ENCODE peak calls at places on chromosomes 11 and 22, in ten cellular contexts. One of them, this sample, is unnamed. For H3K9me3, the result is how much of the 10 kb centered on the place peaks cover.

GRCh38 chr11:12163181-12163841 is 52.9 kb downstream of the MICAL2 start:
- DNase-seq in WERI-Rb-1: no peak
- DNase-seq in heart right ventricle: peak
- DNase-seq in spleen: no peak
- DNase-seq in HepG2: peak
- DNase-seq in kidney: no peak
- DNase-seq in gastrocnemius medialis: no peak
- DNase-seq in pancreas: no peak
- DNase-seq in AG04450: no peak
- DNase-seq in A549: peak
- DNase-seq in this sample: peak

GRCh38 chr22:37137903-37138665 is 11.6 kb downstream of the IL2RB start:
- DNase-seq in kidney: no peak
- DNase-seq in gastrocnemius medialis: no peak
- DNase-seq in HepG2: no peak
- DNase-seq in WERI-Rb-1: no peak
- DNase-seq in heart right ventricle: no peak
- DNase-seq in A549: no peak
- DNase-seq in AG04450: no peak
- DNase-seq in spleen: no peak
- DNase-seq in pancreas: no peak
- DNase-seq in this sample: no peak

GRCh38 chr11:11845551-11845950 is 3.8 kb downstream of the USP47 start:
- DNase-seq in HepG2: no peak
- DNase-seq in WERI-Rb-1: no peak
- DNase-seq in kidney: no peak
- DNase-seq in gastrocnemius medialis: no peak
- DNase-seq in pancreas: no peak
- DNase-seq in spleen: no peak
- DNase-seq in AG04450: no peak
- DNase-seq in A549: no peak
- DNase-seq in heart right ventricle: no peak
- DNase-seq in this sample: no peak

GRCh38 chr22:42367980-42368378 is 64.2 kb downstream of the NFAM1 start:
- DNase-seq in pancreas: no peak
- DNase-seq in HepG2: no peak
- DNase-seq in WERI-Rb-1: no peak
- DNase-seq in gastrocnemius medialis: no peak
- DNase-seq in A549: no peak
- DNase-seq in kidney: no peak
- DNase-seq in spleen: no peak
- DNase-seq in heart right ventricle: no peak
- DNase-seq in AG04450: no peak
- DNase-seq in this sample: no peak

GRCh38 chr11:114783805-114784204 is 105.5 kb downstream of the NXPE2 start:
- DNase-seq in heart right ventricle: no peak
- DNase-seq in kidney: no peak
- DNase-seq in HepG2: peak
- DNase-seq in AG04450: no peak
- DNase-seq in pancreas: no peak
- DNase-seq in A549: no peak
- DNase-seq in WERI-Rb-1: no peak
- DNase-seq in gastrocnemius medialis: no peak
- DNase-seq in spleen: no peak
- DNase-seq in this sample: peak

GRCh38 chr11:62373464-62374110 is 36.3 kb downstream of the ASRGL1 start:
- DNase-seq in gastrocnemius medialis: no peak
- DNase-seq in heart right ventricle: no peak
- DNase-seq in HepG2: no peak
- DNase-seq in A549: no peak
- DNase-seq in WERI-Rb-1: no peak
- DNase-seq in pancreas: no peak
- DNase-seq in kidney: no peak
- DNase-seq in AG04450: no peak
- DNase-seq in spleen: no peak
- DNase-seq in this sample: no peak

GRCh38 chr11:124798991-124799383 is 1.2 kb downstream of the MSANTD2 start:
- DNase-seq in HepG2: no peak
- DNase-seq in AG04450: peak
- DNase-seq in heart right ventricle: no peak
- DNase-seq in pancreas: no peak
- DNase-seq in WERI-Rb-1: no peak
- DNase-seq in A549: peak
- DNase-seq in gastrocnemius medialis: no peak
- DNase-seq in kidney: no peak
- DNase-seq in spleen: no peak
- DNase-seq in this sample: peak

GRCh38 chr11:16194566-16194965 is 161.8 kb downstream of the SOX6 start:
- DNase-seq in pancreas: no peak
- DNase-seq in AG04450: no peak
- DNase-seq in HepG2: no peak
- DNase-seq in gastrocnemius medialis: no peak
- DNase-seq in A549: no peak
- DNase-seq in kidney: no peak
- DNase-seq in WERI-Rb-1: no peak
- DNase-seq in heart right ventricle: peak
- DNase-seq in spleen: no peak
- DNase-seq in this sample: no peak

GRCh38 chr22:50502628-50503474 is 4.7 kb downstream of the LMF2 start:
- DNase-seq in WERI-Rb-1: no peak
- DNase-seq in pancreas: no peak
- DNase-seq in spleen: no peak
- DNase-seq in A549: no peak
- DNase-seq in heart right ventricle: no peak
- DNase-seq in AG04450: no peak
- DNase-seq in gastrocnemius medialis: no peak
- DNase-seq in kidney: peak
- DNase-seq in HepG2: no peak
- DNase-seq in this sample: no peak

GRCh38 chr11:96341237-96342130 is 1.5 kb downstream of the MAML2 start:
- DNase-seq in spleen: peak
- DNase-seq in pancreas: peak
- DNase-seq in A549: peak
- DNase-seq in HepG2: peak
- DNase-seq in gastrocnemius medialis: no peak
- DNase-seq in WERI-Rb-1: peak
- DNase-seq in kidney: peak
- DNase-seq in AG04450: no peak
- DNase-seq in heart right ventricle: peak
- DNase-seq in this sample: peak

GRCh38 chr11:72684236-72684912 is 10.2 kb upstream of the PDE2A start:
- DNase-seq in AG04450: no peak
- DNase-seq in HepG2: peak
- DNase-seq in A549: peak
- DNase-seq in heart right ventricle: peak
- DNase-seq in kidney: peak
- DNase-seq in pancreas: no peak
- DNase-seq in WERI-Rb-1: peak
- DNase-seq in spleen: peak
- DNase-seq in gastrocnemius medialis: no peak
- DNase-seq in this sample: peak

GRCh38 chr11:107882095-107882820 is 23.7 kb upstream of the SLC35F2 start:
- DNase-seq in kidney: no peak
- DNase-seq in pancreas: no peak
- DNase-seq in WERI-Rb-1: no peak
- DNase-seq in HepG2: no peak
- DNase-seq in A549: no peak
- DNase-seq in heart right ventricle: no peak
- DNase-seq in spleen: no peak
- DNase-seq in gastrocnemius medialis: no peak
- DNase-seq in AG04450: no peak
- DNase-seq in this sample: peak

DNA sequence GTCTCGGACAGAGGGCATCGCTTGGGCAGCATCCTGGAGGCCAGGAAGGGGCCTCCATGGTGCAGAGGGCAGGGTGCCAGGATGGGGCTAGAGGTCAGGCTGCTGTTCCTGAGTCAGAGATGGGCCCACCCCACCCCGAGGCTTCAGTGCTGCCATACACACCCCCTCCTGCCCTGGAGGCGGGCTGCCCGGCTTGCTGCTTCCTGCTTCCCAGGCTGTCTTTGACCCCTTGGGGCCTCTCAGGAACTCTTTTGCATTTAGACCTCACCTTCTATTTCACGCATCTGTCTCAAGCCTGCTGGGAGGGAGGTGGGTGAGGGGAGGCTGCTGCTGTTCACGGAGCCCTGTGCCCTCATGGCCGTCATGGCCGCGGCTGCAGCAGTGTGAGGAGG is 6.6 kb upstream of the GRAMD4 start:
- DNase-seq in A549: no peak
- DNase-seq in gastrocnemius medialis: no peak
- DNase-seq in HepG2: no peak
- DNase-seq in pancreas: no peak
- DNase-seq in heart right ventricle: no peak
- DNase-seq in kidney: no peak
- DNase-seq in spleen: peak
- DNase-seq in WERI-Rb-1: no peak
- DNase-seq in AG04450: no peak
- DNase-seq in this sample: peak
- H3K4me3 ChIP-seq in A549: no peak
- H3K4me3 ChIP-seq in gastrocnemius medialis: no peak
- H3K4me3 ChIP-seq in HepG2: no peak
- H3K4me3 ChIP-seq in pancreas: no peak
- H3K4me3 ChIP-seq in heart right ventricle: peak
- H3K4me3 ChIP-seq in kidney: no peak
- H3K4me3 ChIP-seq in spleen: peak
- H3K4me3 ChIP-seq in WERI-Rb-1: no peak
- H3K4me3 ChIP-seq in AG04450: no peak
- H3K4me3 ChIP-seq in this sample: peak

DNA sequence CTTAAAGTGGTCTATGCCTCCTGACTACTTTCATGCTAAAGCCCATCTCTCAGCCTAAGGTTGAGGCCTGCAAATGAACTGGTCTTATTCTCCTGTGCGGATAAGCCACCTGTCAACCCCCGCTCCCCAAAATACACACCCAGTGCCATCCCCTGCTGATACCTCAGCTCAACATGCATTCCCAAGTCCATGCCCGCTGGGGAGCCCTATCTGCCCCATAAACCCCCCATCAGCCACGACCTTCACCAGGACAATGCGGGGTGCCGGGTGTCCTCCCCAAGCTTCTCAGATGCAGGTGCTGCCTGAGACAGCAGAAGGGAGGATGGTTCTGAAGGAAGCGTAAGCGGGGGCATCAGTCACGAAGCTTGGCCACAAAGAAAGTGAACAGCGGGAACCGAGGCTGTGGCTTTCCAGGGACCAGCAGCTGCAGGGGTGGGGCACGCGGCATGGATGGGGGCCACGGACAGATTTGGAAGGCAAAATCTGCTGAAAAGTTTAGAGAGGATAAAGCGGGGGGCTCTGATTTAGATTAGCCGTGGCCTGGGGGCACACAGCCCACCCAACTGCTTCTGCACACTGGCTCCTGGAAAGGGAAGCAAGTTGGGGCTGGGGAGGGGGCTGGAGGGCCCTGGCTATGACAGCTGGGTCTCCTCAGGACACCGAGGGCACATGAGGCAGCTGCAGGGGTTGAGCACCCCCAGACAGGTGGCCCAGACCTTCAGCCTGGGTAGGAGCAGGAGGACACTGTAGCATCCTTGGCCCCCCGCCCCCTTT is 1391.9 kb downstream of the TBC1D22A start:
- DNase-seq in gastrocnemius medialis: no peak
- DNase-seq in WERI-Rb-1: no peak
- DNase-seq in kidney: no peak
- DNase-seq in A549: no peak
- DNase-seq in HepG2: no peak
- DNase-seq in spleen: no peak
- DNase-seq in AG04450: no peak
- DNase-seq in pancreas: no peak
- DNase-seq in heart right ventricle: no peak
- DNase-seq in this sample: no peak
- H3K9me3 ChIP-seq in gastrocnemius medialis: under half
- H3K9me3 ChIP-seq in WERI-Rb-1: under half
- H3K9me3 ChIP-seq in kidney: under half
- H3K9me3 ChIP-seq in A549: under half
- H3K9me3 ChIP-seq in HepG2: under half
- H3K9me3 ChIP-seq in spleen: under half
- H3K9me3 ChIP-seq in AG04450: half or more
- H3K9me3 ChIP-seq in pancreas: under half
- H3K9me3 ChIP-seq in heart right ventricle: under half
- H3K9me3 ChIP-seq in this sample: under half

GRCh38 chr11:102806296-102806695 is 8.3 kb upstream of the MMP1 start:
- DNase-seq in spleen: no peak
- DNase-seq in WERI-Rb-1: no peak
- DNase-seq in heart right ventricle: no peak
- DNase-seq in pancreas: no peak
- DNase-seq in A549: no peak
- DNase-seq in HepG2: no peak
- DNase-seq in kidney: no peak
- DNase-seq in gastrocnemius medialis: no peak
- DNase-seq in AG04450: peak
- DNase-seq in this sample: no peak
- H3K27ac ChIP-seq in spleen: no peak
- H3K27ac ChIP-seq in WERI-Rb-1: no peak
- H3K27ac ChIP-seq in heart right ventricle: no peak
- H3K27ac ChIP-seq in pancreas: no peak
- H3K27ac ChIP-seq in A549: no peak
- H3K27ac ChIP-seq in HepG2: no peak
- H3K27ac ChIP-seq in kidney: no peak
- H3K27ac ChIP-seq in gastrocnemius medialis: no peak
- H3K27ac ChIP-seq in AG04450: no peak
- H3K27ac ChIP-seq in this sample: no peak

GRCh38 chr11:122757201-122757600 is 81.1 kb upstream of the CRTAM start:
- DNase-seq in spleen: no peak
- DNase-seq in pancreas: no peak
- DNase-seq in gastrocnemius medialis: no peak
- DNase-seq in A549: no peak
- DNase-seq in HepG2: no peak
- DNase-seq in kidney: no peak
- DNase-seq in heart right ventricle: no peak
- DNase-seq in AG04450: no peak
- DNase-seq in WERI-Rb-1: no peak
- DNase-seq in this sample: no peak
- H3K4me3 ChIP-seq in spleen: no peak
- H3K4me3 ChIP-seq in pancreas: no peak
- H3K4me3 ChIP-seq in gastrocnemius medialis: no peak
- H3K4me3 ChIP-seq in A549: no peak
- H3K4me3 ChIP-seq in HepG2: no peak
- H3K4me3 ChIP-seq in kidney: no peak
- H3K4me3 ChIP-seq in heart right ventricle: no peak
- H3K4me3 ChIP-seq in AG04450: no peak
- H3K4me3 ChIP-seq in WERI-Rb-1: no peak
- H3K4me3 ChIP-seq in this sample: no peak

GRCh38 chr11:2649848-2650247 is 49.9 kb downstream of the KCNQ1OT1 start:
- DNase-seq in spleen: no peak
- DNase-seq in heart right ventricle: no peak
- DNase-seq in gastrocnemius medialis: no peak
- DNase-seq in kidney: no peak
- DNase-seq in A549: no peak
- DNase-seq in HepG2: no peak
- DNase-seq in WERI-Rb-1: no peak
- DNase-seq in pancreas: no peak
- DNase-seq in AG04450: no peak
- DNase-seq in this sample: no peak
- H3K9me3 ChIP-seq in spleen: half or more
- H3K9me3 ChIP-seq in heart right ventricle: half or more
- H3K9me3 ChIP-seq in gastrocnemius medialis: under half
- H3K9me3 ChIP-seq in kidney: half or more
- H3K9me3 ChIP-seq in A549: half or more
- H3K9me3 ChIP-seq in HepG2: half or more
- H3K9me3 ChIP-seq in WERI-Rb-1: under half
- H3K9me3 ChIP-seq in pancreas: under half
- H3K9me3 ChIP-seq in AG04450: half or more
- H3K9me3 ChIP-seq in this sample: under half

GRCh38 chr11:65661599-65662246 is 993 bp downstream of the RELA start:
- DNase-seq in HepG2: no peak
- DNase-seq in heart right ventricle: no peak
- DNase-seq in A549: no peak
- DNase-seq in gastrocnemius medialis: no peak
- DNase-seq in pancreas: peak
- DNase-seq in AG04450: no peak
- DNase-seq in kidney: peak
- DNase-seq in WERI-Rb-1: no peak
- DNase-seq in spleen: peak
- DNase-seq in this sample: no peak
- H3K27ac ChIP-seq in HepG2: peak
- H3K27ac ChIP-seq in heart right ventricle: peak
- H3K27ac ChIP-seq in A549: peak
- H3K27ac ChIP-seq in gastrocnemius medialis: peak
- H3K27ac ChIP-seq in pancreas: peak
- H3K27ac ChIP-seq in AG04450: no peak
- H3K27ac ChIP-seq in kidney: peak
- H3K27ac ChIP-seq in WERI-Rb-1: no peak
- H3K27ac ChIP-seq in spleen: peak
- H3K27ac ChIP-seq in this sample: peak